ENCODE peak calls at places on chromosome 2, in four cellular contexts. V, G, Z and W are unnamed samples.

GRCh38 chr2:86035883-86036789 is 69.5 kb downstream of the POLR1A start:
- DNase-seq in V (peak), Z (peak), G (peak), W (peak)

GRCh38 chr2:2640818-2641217 is 309.7 kb upstream of the MYT1L start:
- DNase-seq in G (no peak), V (no peak), Z (no peak), W (no peak)

GRCh38 chr2:54262015-54262765 is 6.2 kb upstream of the TSPYL6 start:
- DNase-seq in Z (no peak), V (no peak), G (no peak), W (no peak)

GRCh38 chr2:198408171-198408570 is 603.8 kb downstream of the PLCL1 start:
- DNase-seq in G (no peak), Z (no peak), V (no peak), W (no peak)

GRCh38 chr2:104758199-104758620 is 95.7 kb upstream of the POU3F3 start:
- DNase-seq in G (no peak), Z (no peak), V (no peak), W (no peak)

GRCh38 chr2:196902828-196903227 is 23.7 kb downstream of the PGAP1 start:
- DNase-seq in Z (no peak), V (no peak), G (no peak), W (no peak)

GRCh38 chr2:215635788-215636139 is 199.9 kb upstream of the FN1 start:
- DNase-seq in G (no peak), Z (no peak), V (no peak), W (no peak)

GRCh38 chr2:112829247-112829646 is 7.3 kb downstream of the IL1B start:
- DNase-seq in V (no peak), G (no peak), Z (no peak), W (no peak)

GRCh38 chr2:72694715-72695496 is 130.9 kb downstream of the EXOC6B start:
- DNase-seq in G (no peak), V (no peak), Z (peak), W (no peak)

GRCh38 chr2:11746376-11746806 is at the start of gene LPIN1:
- DNase-seq in G (peak), V (peak), Z (peak), W (peak)

GRCh38 chr2:56539618-56540017 is 355.8 kb downstream of the CCDC85A start:
- DNase-seq in G (no peak), V (no peak), Z (no peak), W (no peak)

GRCh38 chr2:206642075-206643025 is at the start of gene FAM237A:
- DNase-seq in Z (no peak), V (no peak), G (no peak), W (no peak)

GRCh38 chr2:10260130-10260529 is 42.6 kb upstream of the HPCAL1 start:
- DNase-seq in V (no peak), Z (peak), G (no peak), W (no peak)

GRCh38 chr2:12361506-12361905 is 355.2 kb upstream of the TRIB2 start:
- DNase-seq in Z (no peak), V (no peak), G (no peak), W (no peak)